ENCODE peak calls at places on chromosome 10, in eight cellular contexts. N is lower lobe of right lung; R is activated CD4-positive, alpha-beta memory T cell treated with anti-CD3 and anti-CD28 coated beads for 36 hours; L is AG08395; S is AG04450; Z is non-pigmented ciliary epithelial cell; U is ELF-1; O is heart left ventricle. I is an unnamed sample.

GRCh38 chr10:83605783-83606182 is 533.5 kb upstream of the GHITM start:
- DNase-seq in N (no peak), R (no peak), L (no peak), S (no peak), Z (no peak), U (no peak), O (no peak), I (no peak)

GRCh38 chr10:130763491-130763890 is 548.0 kb downstream of the TCERG1L start:
- DNase-seq in N (no peak), R (no peak), L (no peak), S (no peak), Z (no peak), U (no peak), O (no peak), I (no peak)

GRCh38 chr10:75547391-75548298 is 116.2 kb downstream of the LRMDA start:
- DNase-seq in N (no peak), R (no peak), L (peak; percentile 87), S (no peak), Z (peak; percentile 83), U (peak; percentile 16), O (no peak), I (peak; percentile 57)

GRCh38 chr10:97961979-97962378 is 68.4 kb downstream of the CRTAC1 start:
- DNase-seq in N (peak; percentile 63), R (no peak), L (no peak), S (no peak), Z (no peak), U (no peak), O (no peak), I (no peak)

GRCh38 chr10:80909254-80909653 is 371.6 kb downstream of the SH2D4B start:
- DNase-seq in N (no peak), R (no peak), L (no peak), S (no peak), Z (no peak), U (no peak), O (no peak), I (no peak)

GRCh38 chr10:47062801-47063200 is 151.6 kb downstream of the PTPN20 start:
- DNase-seq in N (no peak), R (no peak), L (no peak), S (no peak), Z (no peak), U (peak; percentile 19), O (no peak), I (no peak)

GRCh38 chr10:3499120-3499519 is 285.9 kb downstream of the KLF6 start:
- DNase-seq in N (no peak), R (no peak), L (no peak), S (no peak), Z (no peak), U (no peak), O (no peak), I (no peak)

GRCh38 chr10:120516426-120516825 is 59.4 kb downstream of the PLPP4 start:
- DNase-seq in N (no peak), R (no peak), L (no peak), S (no peak), Z (no peak), U (no peak), O (no peak), I (no peak)

GRCh38 chr10:131972474-131973071 is 9.2 kb downstream of the BNIP3 start:
- DNase-seq in N (no peak), R (peak; percentile 58), L (no peak), S (no peak), Z (no peak), U (no peak), O (peak; percentile 84), I (no peak)

GRCh38 chr10:103053659-103054581 is 135.8 kb downstream of the CNNM2 start:
- DNase-seq in N (peak; percentile 65), R (peak; percentile 66), L (peak; percentile 77), S (peak; percentile 45), Z (peak; percentile 41), U (peak; percentile 74), O (peak; percentile 62), I (peak; percentile 64)

GRCh38 chr10:100743626-100744135 is 1.7 kb upstream of the PAX2 start:
- DNase-seq in N (no peak), R (peak; percentile 66), L (peak; percentile 65), S (no peak), Z (peak; percentile 5), U (peak; percentile 83), O (peak; percentile 31), I (peak; percentile 77)

GRCh38 chr10:62934258-62934657 is 118.1 kb upstream of the EGR2 start:
- DNase-seq in N (no peak), R (no peak), L (no peak), S (no peak), Z (no peak), U (no peak), O (no peak), I (no peak)

GRCh38 chr10:69693886-69694285 is 63.8 kb downstream of the FAM241B start:
- DNase-seq in N (no peak), R (no peak), L (no peak), S (no peak), Z (no peak), U (no peak), O (no peak), I (no peak)

GRCh38 chr10:58715056-58715455 is 202.4 kb downstream of the BICC1 start:
- DNase-seq in N (no peak), R (no peak), L (no peak), S (no peak), Z (no peak), U (no peak), O (no peak), I (no peak)

GRCh38 chr10:110876000-110876399 is 4.3 kb downstream of the PDCD4 start:
- DNase-seq in N (no peak), R (no peak), L (no peak), S (no peak), Z (no peak), U (no peak), O (no peak), I (peak; percentile 15)

GRCh38 chr10:59654007-59654406 is 55.6 kb downstream of the SLC16A9 start:
- DNase-seq in N (no peak), R (no peak), L (no peak), S (no peak), Z (no peak), U (no peak), O (no peak), I (peak; percentile 26)

GRCh38 chr10:5557040-5557721 is 32.4 kb downstream of the CALML3 start:
- DNase-seq in N (peak; percentile 22), R (peak; percentile 5), L (no peak), S (no peak), Z (no peak), U (no peak), O (no peak), I (no peak)

GRCh38 chr10:70523044-70523443 is 44.5 kb downstream of the PALD1 start:
- DNase-seq in N (no peak), R (no peak), L (no peak), S (no peak), Z (no peak), U (no peak), O (no peak), I (no peak)

GRCh38 chr10:124388476-124388822 is 30.3 kb downstream of the OAT start:
- DNase-seq in N (no peak), R (no peak), L (no peak), S (no peak), Z (no peak), U (no peak), O (no peak), I (no peak)

GRCh38 chr10:62511656-62512055 is 137.5 kb downstream of the ZNF365 start:
- DNase-seq in N (no peak), R (no peak), L (no peak), S (no peak), Z (no peak), U (no peak), O (no peak), I (peak; percentile 9)

GRCh38 chr10:34666008-34666700 is 148.9 kb downstream of the PARD3 start:
- DNase-seq in N (no peak), R (no peak), L (peak; percentile 86), S (peak; percentile 81), Z (peak; percentile 86), U (peak; percentile 72), O (peak; percentile 36), I (peak; percentile 70)

GRCh38 chr10:1272762-1273161 is 216.6 kb downstream of the WDR37 start:
- DNase-seq in N (no peak), R (no peak), L (no peak), S (no peak), Z (no peak), U (no peak), O (no peak), I (no peak)

GRCh38 chr10:23283680-23284079 is 60.9 kb downstream of the C10orf67 start:
- DNase-seq in N (no peak), R (no peak), L (no peak), S (no peak), Z (no peak), U (no peak), O (no peak), I (no peak)

GRCh38 chr10:47314416-47314970 is 7.8 kb upstream of the GDF2 start:
- DNase-seq in N (no peak), R (no peak), L (no peak), S (no peak), Z (no peak), U (no peak), O (no peak), I (no peak)

GRCh38 chr10:4242561-4243035 is 457.6 kb upstream of the KLF6 start:
- DNase-seq in N (no peak), R (no peak), L (peak; percentile 46), S (peak; percentile 71), Z (peak; percentile 90), U (peak; percentile 34), O (no peak), I (no peak)

GRCh38 chr10:128130051-128130450 is 3.8 kb upstream of the MKI67 start:
- DNase-seq in N (no peak), R (no peak), L (peak; percentile 31), S (no peak), Z (no peak), U (no peak), O (no peak), I (no peak)

GRCh38 chr10:35533565-35533964 is 71.6 kb upstream of the GJD4 start:
- DNase-seq in N (no peak), R (no peak), L (no peak), S (no peak), Z (no peak), U (no peak), O (no peak), I (no peak)

GRCh38 chr10:49740346-49741107 is 21.6 kb downstream of the OGDHL start:
- DNase-seq in N (no peak), R (no peak), L (no peak), S (no peak), Z (no peak), U (no peak), O (no peak), I (no peak)

I was measured in GM12865.